ENCODE peak calls at places on chromosomes 12 and 14, in ten cellular contexts. M is testis, A is BE2C, V is foreskin fibroblast, D is AG04449, L is cardiac fibroblast, U is tibial artery, Z is hepatocyte, T is bronchial epithelial cell, B is PC-3. H is an unnamed sample.

GRCh38 chr14:52906141-52906601 is 44.7 kb downstream of the FERMT2 start:
- DNase-seq in M (no peak), A (no peak), V (peak), D (peak), L (peak), U (no peak), Z (no peak), T (peak), B (peak), H (peak)

GRCh38 chr12:5273709-5274108 is 158.2 kb upstream of the NTF3 start:
- DNase-seq in M (peak), A (no peak), V (no peak), D (no peak), L (no peak), U (no peak), Z (no peak), T (no peak), B (no peak), H (no peak)

GRCh38 chr14:64612021-64612380 is 62.2 kb downstream of the PPP1R36 start:
- DNase-seq in M (no peak), A (no peak), V (peak), D (peak), L (peak), U (no peak), Z (no peak), T (peak), B (peak), H (no peak)

GRCh38 chr12:16198884-16199283 is 78.6 kb downstream of the SLC15A5 start:
- DNase-seq in M (no peak), A (no peak), V (no peak), D (no peak), L (no peak), U (no peak), Z (no peak), T (no peak), B (no peak), H (no peak)

GRCh38 chr12:91877022-91877421 is 268.6 kb downstream of the BTG1 start:
- DNase-seq in M (peak), A (no peak), V (peak), D (peak), L (peak), U (no peak), Z (no peak), T (peak), B (no peak), H (peak)

GRCh38 chr12:55227643-55228042 is 6.8 kb downstream of the OR10A7 start:
- DNase-seq in M (no peak), A (no peak), V (no peak), D (no peak), L (no peak), U (no peak), Z (no peak), T (peak), B (no peak), H (peak)

GRCh38 chr14:32256606-32257005 is 53.5 kb upstream of the RNU6-8 start:
- DNase-seq in M (no peak), A (no peak), V (no peak), D (no peak), L (no peak), U (no peak), Z (no peak), T (no peak), B (peak), H (no peak)

GRCh38 chr14:70567791-70568190 is 32.7 kb downstream of the MED6 start:
- DNase-seq in M (peak), A (peak), V (peak), D (peak), L (peak), U (no peak), Z (peak), T (peak), B (peak), H (peak)

GRCh38 chr12:40672650-40673319 is 19.5 kb upstream of the CNTN1 start:
- DNase-seq in M (no peak), A (no peak), V (no peak), D (no peak), L (no peak), U (no peak), Z (no peak), T (no peak), B (no peak), H (no peak)

GRCh38 chr12:120720234-120720968 is 5.2 kb upstream of the ACADS start:
- DNase-seq in M (no peak), A (peak), V (peak), D (peak), L (peak), U (no peak), Z (peak), T (peak), B (peak), H (peak)

GRCh38 chr14:106665814-106666213 is 1139.4 kb downstream of the TMEM121 start:
- DNase-seq in M (no peak), A (no peak), V (no peak), D (no peak), L (no peak), U (no peak), Z (no peak), T (no peak), B (no peak), H (no peak)

GRCh38 chr12:131249291-131250027 is 295.8 kb downstream of the ADGRD1 start:
- DNase-seq in M (peak), A (no peak), V (no peak), D (no peak), L (no peak), U (peak), Z (no peak), T (no peak), B (no peak), H (no peak)

GRCh38 chr12:28884861-28885260 is 264.2 kb upstream of the FAR2 start:
- DNase-seq in M (no peak), A (no peak), V (peak), D (no peak), L (no peak), U (no peak), Z (no peak), T (no peak), B (no peak), H (no peak)

GRCh38 chr12:74111688-74112360 is 425.8 kb upstream of the ATXN7L3B start:
- DNase-seq in M (no peak), A (no peak), V (no peak), D (no peak), L (no peak), U (no peak), Z (peak), T (peak), B (peak), H (peak)

GRCh38 chr12:122836027-122836921 is 1.0 kb downstream of the HIP1R start:
- DNase-seq in M (no peak), A (no peak), V (no peak), D (no peak), L (peak), U (peak), Z (peak), T (peak), B (peak), H (peak)

GRCh38 chr12:95787274-95787814 is 3.2 kb downstream of the NTN4 start:
- DNase-seq in M (no peak), A (no peak), V (no peak), D (no peak), L (no peak), U (no peak), Z (no peak), T (no peak), B (no peak), H (no peak)

GRCh38 chr12:48996794-48997718 is 2.1 kb downstream of the DDN start:
- DNase-seq in M (peak), A (peak), V (peak), D (no peak), L (peak), U (peak), Z (peak), T (peak), B (peak), H (peak)

GRCh38 chr14:49933704-49934103 is 40.8 kb downstream of the ARF6 start:
- DNase-seq in M (no peak), A (no peak), V (no peak), D (no peak), L (no peak), U (peak), Z (no peak), T (no peak), B (no peak), H (no peak)

GRCh38 chr12:93720559-93720958 is 43.4 kb downstream of the CRADD start:
- DNase-seq in M (no peak), A (no peak), V (no peak), D (no peak), L (no peak), U (no peak), Z (no peak), T (no peak), B (no peak), H (no peak)

GRCh38 chr12:20403230-20403629 is 34.9 kb downstream of the PDE3A start:
- DNase-seq in M (no peak), A (no peak), V (no peak), D (no peak), L (no peak), U (no peak), Z (no peak), T (no peak), B (no peak), H (no peak)

GRCh38 chr14:101734241-101734847 is 27.2 kb upstream of the PPP2R5C start:
- DNase-seq in M (no peak), A (no peak), V (no peak), D (no peak), L (no peak), U (no peak), Z (no peak), T (no peak), B (peak), H (no peak)

GRCh38 chr14:60631842-60632241 is 17.4 kb downstream of the SIX1 start:
- DNase-seq in M (no peak), A (no peak), V (no peak), D (no peak), L (no peak), U (no peak), Z (no peak), T (no peak), B (no peak), H (no peak)

GRCh38 chr14:80109055-80109454 is 102.2 kb downstream of the DIO2 start:
- DNase-seq in M (no peak), A (no peak), V (no peak), D (no peak), L (no peak), U (no peak), Z (peak), T (no peak), B (no peak), H (no peak)

GRCh38 chr12:113298861-113299545 is 35.9 kb downstream of the SLC8B1 start:
- DNase-seq in M (no peak), A (no peak), V (peak), D (no peak), L (no peak), U (peak), Z (no peak), T (no peak), B (no peak), H (no peak)

DNA sequence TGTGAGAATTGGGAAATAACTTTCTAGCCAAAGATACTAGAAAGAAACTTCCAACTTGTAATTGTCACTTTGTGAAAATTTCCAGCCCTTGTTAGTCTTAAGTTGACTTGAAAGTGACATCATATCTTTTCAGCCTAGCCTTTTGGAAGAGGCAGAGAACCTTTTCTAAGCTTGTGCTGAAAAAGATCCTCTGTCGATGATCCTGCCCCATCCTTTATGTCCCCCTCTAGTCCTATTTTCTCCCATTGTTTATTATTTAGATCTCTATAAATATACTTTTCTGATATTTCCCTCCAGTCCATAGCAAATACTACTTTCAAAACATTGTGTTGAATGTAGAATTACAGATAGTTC is 2.8 kb downstream of the CHST11 start:
- DNase-seq in M (no peak), A (no peak), V (no peak), D (no peak), L (no peak), U (no peak), Z (no peak), T (peak), B (no peak), H (no peak)
- H3K4me3 ChIP-seq in M (no peak), A (peak), V (no peak), D (peak), L (no peak), U (peak), Z (no peak), T (no peak), B (peak), H (no peak)

GRCh38 chr12:45721954-45722353 is 7.6 kb upstream of the ARID2 start:
- DNase-seq in M (no peak), A (no peak), V (no peak), D (no peak), L (no peak), U (no peak), Z (no peak), T (no peak), B (no peak), H (no peak)

GRCh38 chr12:45721374-45721773 is 8.1 kb upstream of the ARID2 start:
- DNase-seq in M (no peak), A (no peak), V (no peak), D (no peak), L (no peak), U (no peak), Z (no peak), T (no peak), B (no peak), H (no peak)

GRCh38 chr12:45725631-45726593 is 3.6 kb upstream of the ARID2 start:
- DNase-seq in M (peak), A (peak), V (no peak), D (no peak), L (peak), U (no peak), Z (peak), T (peak), B (peak), H (peak)

GRCh38 chr12:45718306-45718705 is 11.2 kb upstream of the ARID2 start:
- DNase-seq in M (no peak), A (no peak), V (no peak), D (no peak), L (no peak), U (no peak), Z (no peak), T (peak), B (no peak), H (peak)

DNA sequence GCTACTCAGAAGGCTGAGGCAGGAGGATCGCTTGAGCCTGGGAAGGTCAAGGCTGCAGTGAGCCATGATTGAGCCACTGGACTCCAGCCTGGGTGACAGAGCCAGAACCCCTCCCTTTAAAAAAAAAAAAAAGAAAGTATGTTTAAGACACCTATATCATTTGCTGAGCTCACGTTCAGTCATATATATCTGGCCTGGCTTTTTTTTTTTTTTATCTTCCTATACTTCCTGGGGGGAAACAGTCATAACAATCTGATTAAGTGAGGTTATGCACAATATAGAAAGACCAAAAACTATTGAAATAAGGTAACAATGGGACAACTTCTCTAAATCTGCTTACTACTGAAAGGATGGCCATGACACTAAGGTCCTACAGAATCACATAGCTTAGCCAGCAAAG is 9.4 kb upstream of the ARID2 start:
- DNase-seq in M (no peak), A (no peak), V (no peak), D (no peak), L (no peak), U (no peak), Z (no peak), T (no peak), B (no peak), H (no peak)
- TF ChIP-seq CTCF in M (no peak), A (no peak), V (no peak), D (no peak), L (no peak), U (no peak), Z (no peak), T (no peak), B (no peak), H (no peak)

DNA sequence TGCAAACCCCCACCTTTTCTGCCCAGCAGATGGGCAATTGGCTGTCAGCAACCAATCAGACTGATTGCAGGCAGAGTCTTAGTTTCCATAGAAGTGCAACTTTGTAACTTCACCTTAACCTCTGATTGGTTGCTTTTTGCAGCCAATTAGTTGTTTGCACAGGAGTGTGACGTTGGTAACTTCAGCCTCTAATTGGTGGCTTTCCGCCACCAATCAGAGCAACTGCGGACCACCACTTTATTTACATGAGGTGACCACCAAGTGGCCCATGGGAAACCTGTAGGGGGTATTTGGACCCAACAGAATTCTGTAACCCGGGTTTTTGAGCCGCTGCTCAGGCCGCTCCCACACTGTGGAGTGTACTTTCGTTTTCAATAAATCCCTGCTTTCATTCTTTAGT is 32.3 kb downstream of the CDKN1B start:
- DNase-seq in M (peak), A (no peak), V (no peak), D (no peak), L (peak), U (no peak), Z (no peak), T (no peak), B (no peak), H (no peak)
- H3K4me3 ChIP-seq in M (peak), A (no peak), V (no peak), D (no peak), L (no peak), U (peak), Z (no peak), T (no peak), B (no peak), H (no peak)

GRCh38 chr12:12032771-12033588 is 37.8 kb upstream of the BCL2L14 start:
- DNase-seq in M (peak), A (peak), V (peak), D (peak), L (peak), U (peak), Z (peak), T (peak), B (peak), H (peak)

GRCh38 chr12:12035229-12035628 is 35.5 kb upstream of the BCL2L14 start:
- DNase-seq in M (no peak), A (no peak), V (no peak), D (no peak), L (no peak), U (no peak), Z (no peak), T (no peak), B (no peak), H (no peak)

GRCh38 chr12:12032260-12032761 is 38.4 kb upstream of the BCL2L14 start:
- DNase-seq in M (no peak), A (no peak), V (no peak), D (no peak), L (no peak), U (no peak), Z (no peak), T (no peak), B (no peak), H (no peak)

GRCh38 chr12:12034344-12034743 is 36.4 kb upstream of the BCL2L14 start:
- DNase-seq in M (no peak), A (no peak), V (no peak), D (no peak), L (no peak), U (no peak), Z (no peak), T (no peak), B (no peak), H (no peak)

GRCh38 chr12:12033589-12034223 is 37.0 kb upstream of the BCL2L14 start:
- DNase-seq in M (no peak), A (no peak), V (no peak), D (no peak), L (no peak), U (no peak), Z (no peak), T (no peak), B (no peak), H (no peak)
- TF ChIP-seq CTCF in M (no peak), A (no peak), V (no peak), D (no peak), L (no peak), U (no peak), Z (no peak), T (no peak), B (no peak), H (no peak)

GRCh38 chr12:116880213-116880816 is 926 bp downstream of the HRK start:
- DNase-seq in M (no peak), A (no peak), V (no peak), D (no peak), L (no peak), U (no peak), Z (no peak), T (no peak), B (no peak), H (peak)

GRCh38 chr12:116881325-116881866 is at the start of gene HRK:
- DNase-seq in M (peak), A (peak), V (no peak), D (no peak), L (no peak), U (no peak), Z (no peak), T (no peak), B (no peak), H (peak)

GRCh38 chr12:116880817-116881324 is 370 bp downstream of the HRK start:
- DNase-seq in M (peak), A (peak), V (peak), D (no peak), L (peak), U (no peak), Z (peak), T (no peak), B (peak), H (peak)

GRCh38 chr12:116878567-116879508 is 2.4 kb downstream of the HRK start:
- DNase-seq in M (no peak), A (no peak), V (no peak), D (no peak), L (no peak), U (no peak), Z (no peak), T (peak), B (peak), H (peak)

GRCh38 chr12:116879509-116880212 is 1.6 kb downstream of the HRK start:
- DNase-seq in M (no peak), A (no peak), V (no peak), D (no peak), L (no peak), U (no peak), Z (no peak), T (no peak), B (no peak), H (peak)
- H3K4me3 ChIP-seq in M (no peak), A (peak), V (peak), D (no peak), L (peak), U (peak), Z (peak), T (no peak), B (peak), H (no peak)

GRCh38 chr12:51951199-51951842 is at the start of gene ACVR1B:
- DNase-seq in M (peak), A (peak), V (peak), D (no peak), L (peak), U (peak), Z (peak), T (peak), B (peak), H (peak)
- TF ChIP-seq CTCF in M (no peak), A (no peak), V (no peak), D (no peak), L (no peak), U (no peak), Z (no peak), T (no peak), B (no peak), H (no peak)

GRCh38 chr14:34710006-34710405 is 4.4 kb downstream of the CFL2 start:
- DNase-seq in M (no peak), A (no peak), V (no peak), D (no peak), L (no peak), U (no peak), Z (no peak), T (no peak), B (no peak), H (no peak)
- H3K4me3 ChIP-seq in M (no peak), A (no peak), V (no peak), D (no peak), L (no peak), U (no peak), Z (no peak), T (no peak), B (no peak), H (no peak)

DNA sequence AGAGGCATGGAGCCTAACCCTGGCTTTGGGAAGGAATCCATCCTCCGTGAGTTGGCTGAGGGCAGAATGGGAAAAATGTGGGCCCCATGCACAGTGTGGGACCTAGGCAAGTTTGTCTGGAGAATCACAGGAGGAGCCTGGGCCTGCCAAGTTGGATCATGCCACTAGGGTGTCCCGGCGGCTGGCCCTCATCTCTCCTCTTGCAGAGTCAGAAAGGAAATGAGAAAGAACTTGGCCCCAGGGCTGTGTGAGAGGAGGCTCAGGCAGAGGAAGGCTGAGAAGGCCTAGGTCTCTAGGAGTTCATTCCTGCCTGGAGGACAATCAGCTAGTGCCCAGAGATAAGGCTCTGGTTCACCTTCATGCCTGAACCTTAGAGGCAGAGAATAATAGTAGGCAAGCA is 2.5 kb upstream of the ESRRB start:
- DNase-seq in M (no peak), A (no peak), V (no peak), D (no peak), L (no peak), U (no peak), Z (no peak), T (peak), B (no peak), H (peak)
- TF ChIP-seq CTCF in M (no peak), A (no peak), V (no peak), D (no peak), L (no peak), U (no peak), Z (no peak), T (no peak), B (no peak), H (peak)

H was measured in epithelial cell of esophagus.